ENCODE peak calls at places on chromosomes 4 and X, in four cellular contexts. One of them, this sample, is unnamed.

GRCh38 chr4:74174421-74174820 is 16.5 kb downstream of the MTHFD2L start:
- DNase-seq in neuronal stem cell: no peak
- DNase-seq in IMR-90: no peak
- DNase-seq in H1: no peak
- DNase-seq in this sample: no peak

GRCh38 chrX:130343411-130343810 is 3.7 kb downstream of the SLC25A14 start:
- DNase-seq in neuronal stem cell: no peak
- DNase-seq in IMR-90: peak; percentile 10
- DNase-seq in H1: no peak
- DNase-seq in this sample: peak; percentile 24

GRCh38 chrX:10174810-10175209 is 18.0 kb downstream of the CLCN4 start:
- DNase-seq in neuronal stem cell: no peak
- DNase-seq in IMR-90: peak; percentile 38
- DNase-seq in H1: no peak
- DNase-seq in this sample: no peak

GRCh38 chr4:53189011-53189410 is 176.8 kb downstream of the SCFD2 start:
- DNase-seq in neuronal stem cell: no peak
- DNase-seq in IMR-90: peak; percentile 73
- DNase-seq in H1: no peak
- DNase-seq in this sample: no peak

GRCh38 chrX:31320740-31321139 is 248.9 kb upstream of the FTHL17 start:
- DNase-seq in neuronal stem cell: no peak
- DNase-seq in IMR-90: no peak
- DNase-seq in H1: no peak
- DNase-seq in this sample: no peak

GRCh38 chr4:82268050-82268825 is 105.6 kb downstream of the HNRNPD start:
- DNase-seq in neuronal stem cell: peak; percentile 60
- DNase-seq in IMR-90: peak; percentile 50
- DNase-seq in H1: no peak
- DNase-seq in this sample: peak; percentile 85

GRCh38 chrX:66717926-66718325 is 79.0 kb upstream of the EDA2R start:
- DNase-seq in neuronal stem cell: no peak
- DNase-seq in IMR-90: no peak
- DNase-seq in H1: no peak
- DNase-seq in this sample: no peak

GRCh38 chrX:97860206-97860605 is 976.5 kb downstream of the RPA4 start:
- DNase-seq in neuronal stem cell: peak; percentile 0
- DNase-seq in IMR-90: peak; percentile 73
- DNase-seq in H1: no peak
- DNase-seq in this sample: no peak

DNA sequence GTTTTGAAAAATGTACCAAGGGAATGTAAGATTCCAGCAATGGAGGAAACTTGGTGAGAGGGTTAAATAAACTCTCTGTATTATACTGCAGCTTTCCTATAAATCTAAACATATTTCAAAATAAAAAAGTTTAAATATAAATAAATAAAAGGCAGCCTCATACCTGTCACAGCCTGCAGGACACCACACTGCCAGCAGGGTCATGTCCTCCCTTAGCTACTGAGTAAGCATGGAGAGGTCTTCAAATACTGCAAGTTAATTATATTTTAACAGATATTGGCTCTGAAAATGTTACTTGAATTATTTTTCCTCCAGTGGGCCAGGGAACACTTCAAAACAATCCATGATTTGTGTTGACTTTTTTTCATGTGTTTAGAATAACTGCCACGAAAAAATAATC is 852.8 kb upstream of the PCDH7 start:
- DNase-seq in neuronal stem cell: no peak
- DNase-seq in IMR-90: no peak
- DNase-seq in H1: no peak
- DNase-seq in this sample: no peak
- H2BK5ac ChIP-seq in neuronal stem cell: no peak overlapping the region
- H2BK5ac ChIP-seq in IMR-90: no peak overlapping the region
- H2BK5ac ChIP-seq in H1: no peak overlapping the region
- H2BK5ac ChIP-seq in this sample: no peak overlapping the region

DNA sequence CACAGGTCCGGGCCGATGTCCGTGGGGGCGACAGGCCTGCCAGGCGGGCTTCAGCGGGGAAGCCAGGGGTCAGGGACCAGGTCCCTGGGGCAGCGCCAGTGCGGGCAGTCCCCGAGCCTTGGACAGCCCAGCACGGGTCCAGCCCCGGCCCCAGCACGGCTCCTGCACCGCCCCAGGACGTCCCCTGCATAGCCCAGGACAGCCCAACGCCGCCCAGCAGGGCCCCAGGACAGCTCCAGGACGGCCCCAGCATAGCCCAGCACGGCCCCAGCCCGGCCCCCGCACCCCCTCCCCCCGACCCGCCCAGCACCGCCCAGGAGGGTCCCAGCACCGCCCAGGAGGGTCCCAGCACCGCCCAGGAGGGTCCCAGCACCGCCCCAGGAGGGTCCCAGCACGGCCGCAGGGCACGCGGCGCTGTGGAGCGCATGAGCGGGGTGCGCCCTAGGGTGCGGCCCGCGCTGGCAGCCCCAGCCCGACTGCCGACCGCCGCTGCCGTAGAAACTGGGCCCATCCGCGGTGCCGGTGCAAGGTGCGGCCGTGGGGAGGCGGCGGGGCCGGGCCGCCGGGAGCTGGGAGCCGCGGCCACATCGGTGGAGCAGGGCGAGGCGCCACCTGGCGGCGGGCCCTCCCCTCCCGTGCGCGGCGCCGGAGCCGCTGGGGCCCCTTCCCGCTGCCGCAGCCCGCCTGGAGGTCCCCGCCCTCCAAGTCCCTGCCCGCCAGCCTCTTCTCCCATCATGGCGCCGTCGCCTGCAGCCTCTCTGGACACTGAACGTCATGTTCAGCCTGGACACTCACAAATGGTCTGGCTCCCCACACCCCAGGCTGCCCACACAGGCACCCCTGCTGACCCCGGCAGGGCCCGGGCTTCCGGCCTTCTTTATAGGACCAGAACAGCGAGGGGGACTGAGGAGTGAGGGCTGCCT is 106.8 kb upstream of the NKX1-1 start:
- DNase-seq in neuronal stem cell: peak; percentile 67
- DNase-seq in IMR-90: no peak
- DNase-seq in H1: no peak
- DNase-seq in this sample: peak; percentile 65
- H3K4me3 ChIP-seq in neuronal stem cell: peak overlapping the region; percentile 22
- H3K4me3 ChIP-seq in IMR-90: no peak overlapping the region
- H3K4me3 ChIP-seq in H1: peak overlapping the region; percentile 20
- H3K4me3 ChIP-seq in this sample: no peak overlapping the region

GRCh38 chr4:10612476-10612875 is 72.1 kb downstream of the CLNK start:
- DNase-seq in neuronal stem cell: no peak
- DNase-seq in IMR-90: no peak
- DNase-seq in H1: no peak
- DNase-seq in this sample: peak; percentile 65
- H2BK5ac ChIP-seq in neuronal stem cell: no peak overlapping the region
- H2BK5ac ChIP-seq in IMR-90: peak overlapping the region; percentile 92
- H2BK5ac ChIP-seq in H1: no peak overlapping the region
- H2BK5ac ChIP-seq in this sample: no peak overlapping the region

GRCh38 chr4:89305712-89306437 is 1.7 kb downstream of the GPRIN3 start:
- DNase-seq in neuronal stem cell: no peak
- DNase-seq in IMR-90: no peak
- DNase-seq in H1: no peak
- DNase-seq in this sample: no peak
- H3K4me3 ChIP-seq in neuronal stem cell: no peak overlapping the region
- H3K4me3 ChIP-seq in IMR-90: no peak overlapping the region
- H3K4me3 ChIP-seq in H1: no peak overlapping the region
- H3K4me3 ChIP-seq in this sample: no peak overlapping the region

GRCh38 chr4:7943211-7943610 is 3.5 kb upstream of the AFAP1 start:
- DNase-seq in neuronal stem cell: no peak
- DNase-seq in IMR-90: no peak
- DNase-seq in H1: no peak
- DNase-seq in this sample: no peak
- H2BK5ac ChIP-seq in neuronal stem cell: no peak overlapping the region
- H2BK5ac ChIP-seq in IMR-90: no peak overlapping the region
- H2BK5ac ChIP-seq in H1: no peak overlapping the region
- H2BK5ac ChIP-seq in this sample: no peak overlapping the region

GRCh38 chr4:159563257-159563656 is 460.4 kb downstream of the RAPGEF2 start:
- DNase-seq in neuronal stem cell: no peak
- DNase-seq in IMR-90: no peak
- DNase-seq in H1: no peak
- DNase-seq in this sample: no peak

GRCh38 chr4:159564615-159565014 is 461.7 kb downstream of the RAPGEF2 start:
- DNase-seq in neuronal stem cell: no peak
- DNase-seq in IMR-90: no peak
- DNase-seq in H1: no peak
- DNase-seq in this sample: no peak
- H3K4me3 ChIP-seq in neuronal stem cell: no peak overlapping the region
- H3K4me3 ChIP-seq in IMR-90: no peak overlapping the region
- H3K4me3 ChIP-seq in H1: no peak overlapping the region
- H3K4me3 ChIP-seq in this sample: no peak overlapping the region

DNA sequence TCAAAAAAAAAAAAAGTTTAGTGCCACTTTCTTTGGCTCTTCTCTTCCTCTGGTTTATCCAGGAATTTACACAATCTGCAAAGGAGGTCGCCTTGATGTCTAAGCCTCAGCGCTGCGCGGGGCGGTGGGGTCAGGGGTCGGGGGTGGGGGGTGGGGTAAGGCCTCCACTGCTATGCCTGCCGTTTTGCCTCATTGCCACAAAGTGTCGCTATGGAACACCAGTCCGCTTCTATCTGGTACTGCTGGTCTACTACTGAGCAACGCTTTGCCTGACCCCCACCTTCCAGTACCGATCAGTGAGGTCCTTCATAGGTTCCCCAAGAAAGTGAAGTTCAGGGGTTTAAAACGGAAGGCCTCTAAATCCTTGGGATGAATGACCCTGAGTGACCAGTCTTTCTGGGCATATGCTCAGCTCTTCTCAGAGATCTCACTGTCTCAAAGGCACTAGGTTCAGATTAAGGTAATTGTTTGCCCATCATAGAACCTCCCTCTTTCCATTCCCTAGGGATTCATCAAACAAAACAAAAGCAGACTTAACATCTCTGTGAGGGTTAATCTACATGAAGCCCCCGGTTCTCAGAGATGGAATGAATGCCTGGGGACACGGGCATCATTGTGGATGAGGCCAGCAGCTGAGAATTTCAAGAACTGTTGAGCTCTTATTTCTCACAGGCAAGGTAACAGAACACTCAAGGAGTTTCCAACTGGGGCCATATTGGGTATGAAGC is 16.9 kb upstream of the TSR2 start:
- DNase-seq in neuronal stem cell: no peak
- DNase-seq in IMR-90: no peak
- DNase-seq in H1: no peak
- DNase-seq in this sample: peak; percentile 66
- H2BK5ac ChIP-seq in neuronal stem cell: no peak overlapping the region
- H2BK5ac ChIP-seq in IMR-90: no peak overlapping the region
- H2BK5ac ChIP-seq in H1: no peak overlapping the region
- H2BK5ac ChIP-seq in this sample: no peak overlapping the region

This sample was measured in mesendoderm.